ENCODE peak calls at places on chromosomes 5 and 9, in five cellular contexts. One of them, this sample, is unnamed.

GRCh38 chr5:148290271-148291195 is 21.7 kb upstream of the SPINK7 start:
- DNase-seq in astrocyte: no peak
- DNase-seq in PC-3: peak
- DNase-seq in H9: peak
- DNase-seq in OCI-LY7: peak
- DNase-seq in this sample: peak

GRCh38 chr5:44787731-44788130 is 21.0 kb upstream of the MRPS30 start:
- DNase-seq in H9: no peak
- DNase-seq in OCI-LY7: no peak
- DNase-seq in PC-3: no peak
- DNase-seq in astrocyte: no peak
- DNase-seq in this sample: no peak

GRCh38 chr9:136204838-136205706 is at the start of gene LHX3:
- DNase-seq in H9: peak
- DNase-seq in PC-3: no peak
- DNase-seq in OCI-LY7: no peak
- DNase-seq in astrocyte: no peak
- DNase-seq in this sample: peak

GRCh38 chr9:136532799-136533774 is 12.8 kb downstream of the NOTCH1 start:
- DNase-seq in astrocyte: no peak
- DNase-seq in OCI-LY7: no peak
- DNase-seq in PC-3: no peak
- DNase-seq in H9: no peak
- DNase-seq in this sample: no peak

GRCh38 chr9:130328349-130328801 is 62.8 kb downstream of the HMCN2 start:
- DNase-seq in OCI-LY7: no peak
- DNase-seq in PC-3: no peak
- DNase-seq in astrocyte: peak
- DNase-seq in H9: no peak
- DNase-seq in this sample: no peak

GRCh38 chr5:25862276-25862675 is 1176.1 kb downstream of the CDH9 start:
- DNase-seq in astrocyte: no peak
- DNase-seq in H9: no peak
- DNase-seq in OCI-LY7: no peak
- DNase-seq in PC-3: peak
- DNase-seq in this sample: peak

GRCh38 chr9:68861436-68861835 is 152.5 kb downstream of the PRKACG start:
- DNase-seq in astrocyte: no peak
- DNase-seq in OCI-LY7: no peak
- DNase-seq in H9: no peak
- DNase-seq in PC-3: no peak
- DNase-seq in this sample: no peak

GRCh38 chr9:806285-807156 is 35.0 kb upstream of the DMRT1 start:
- DNase-seq in astrocyte: no peak
- DNase-seq in OCI-LY7: peak
- DNase-seq in H9: no peak
- DNase-seq in PC-3: peak
- DNase-seq in this sample: peak

GRCh38 chr5:131538177-131538593 is 96.8 kb downstream of the RAPGEF6 start:
- DNase-seq in PC-3: peak
- DNase-seq in astrocyte: peak
- DNase-seq in H9: no peak
- DNase-seq in OCI-LY7: no peak
- DNase-seq in this sample: no peak

GRCh38 chr9:74497750-74498615 is 848 bp downstream of the RORB start:
- DNase-seq in H9: peak
- DNase-seq in OCI-LY7: no peak
- DNase-seq in astrocyte: peak
- DNase-seq in PC-3: no peak
- DNase-seq in this sample: peak

GRCh38 chr5:51488803-51489642 is 105.8 kb downstream of the ISL1 start:
- DNase-seq in PC-3: no peak
- DNase-seq in astrocyte: no peak
- DNase-seq in H9: no peak
- DNase-seq in OCI-LY7: no peak
- DNase-seq in this sample: no peak

GRCh38 chr5:61280766-61281427 is 51.2 kb upstream of the ZSWIM6 start:
- DNase-seq in astrocyte: no peak
- DNase-seq in PC-3: peak
- DNase-seq in OCI-LY7: no peak
- DNase-seq in H9: no peak
- DNase-seq in this sample: no peak

GRCh38 chr5:3684771-3685354 is 89.2 kb downstream of the IRX1 start:
- DNase-seq in H9: no peak
- DNase-seq in astrocyte: no peak
- DNase-seq in OCI-LY7: no peak
- DNase-seq in PC-3: no peak
- DNase-seq in this sample: no peak

GRCh38 chr9:21709464-21710058 is 92.9 kb upstream of the MTAP start:
- DNase-seq in astrocyte: no peak
- DNase-seq in H9: peak
- DNase-seq in PC-3: peak
- DNase-seq in OCI-LY7: peak
- DNase-seq in this sample: peak

GRCh38 chr5:16888694-16889124 is 47.4 kb downstream of the MYO10 start:
- DNase-seq in astrocyte: no peak
- DNase-seq in OCI-LY7: no peak
- DNase-seq in H9: no peak
- DNase-seq in PC-3: peak
- DNase-seq in this sample: no peak

GRCh38 chr9:131394464-131395026 is 659 bp downstream of the PRRC2B start:
- DNase-seq in astrocyte: no peak
- DNase-seq in PC-3: no peak
- DNase-seq in H9: no peak
- DNase-seq in OCI-LY7: peak
- DNase-seq in this sample: peak

GRCh38 chr5:32642276-32643002 is 57.1 kb downstream of the SUB1 start:
- DNase-seq in OCI-LY7: no peak
- DNase-seq in PC-3: peak
- DNase-seq in astrocyte: peak
- DNase-seq in H9: no peak
- DNase-seq in this sample: no peak

GRCh38 chr5:177550120-177550519 is 4.2 kb downstream of the FAM193B start:
- DNase-seq in H9: no peak
- DNase-seq in astrocyte: no peak
- DNase-seq in OCI-LY7: no peak
- DNase-seq in PC-3: no peak
- DNase-seq in this sample: no peak

GRCh38 chr5:73789851-73790281 is 163.9 kb downstream of the ARHGEF28 start:
- DNase-seq in PC-3: no peak
- DNase-seq in H9: no peak
- DNase-seq in astrocyte: peak
- DNase-seq in OCI-LY7: no peak
- DNase-seq in this sample: no peak

GRCh38 chr9:89661956-89662717 is 57.3 kb downstream of the GADD45G start:
- DNase-seq in PC-3: peak
- DNase-seq in astrocyte: peak
- DNase-seq in H9: peak
- DNase-seq in OCI-LY7: no peak
- DNase-seq in this sample: peak

GRCh38 chr9:130331573-130331972 is 66.0 kb downstream of the HMCN2 start:
- DNase-seq in PC-3: no peak
- DNase-seq in H9: no peak
- DNase-seq in OCI-LY7: no peak
- DNase-seq in astrocyte: peak
- DNase-seq in this sample: peak

GRCh38 chr5:93078082-93079038 is 502.7 kb downstream of the NR2F1-AS1 start:
- DNase-seq in PC-3: peak
- DNase-seq in H9: no peak
- DNase-seq in astrocyte: peak
- DNase-seq in OCI-LY7: no peak
- DNase-seq in this sample: no peak

GRCh38 chr5:91484662-91485061 is 101.5 kb upstream of the ARRDC3 start:
- DNase-seq in OCI-LY7: no peak
- DNase-seq in PC-3: peak
- DNase-seq in H9: no peak
- DNase-seq in astrocyte: no peak
- DNase-seq in this sample: no peak

GRCh38 chr5:144368556-144368955 is 197.9 kb downstream of the KCTD16 start:
- DNase-seq in PC-3: peak
- DNase-seq in H9: no peak
- DNase-seq in OCI-LY7: no peak
- DNase-seq in astrocyte: peak
- DNase-seq in this sample: no peak

GRCh38 chr5:116844015-116844414 is 269.4 kb upstream of the SEMA6A start:
- DNase-seq in PC-3: no peak
- DNase-seq in H9: no peak
- DNase-seq in OCI-LY7: no peak
- DNase-seq in astrocyte: no peak
- DNase-seq in this sample: no peak

GRCh38 chr5:133869675-133869978 is 98.8 kb downstream of the C5orf15 start:
- DNase-seq in PC-3: peak
- DNase-seq in astrocyte: no peak
- DNase-seq in H9: no peak
- DNase-seq in OCI-LY7: no peak
- DNase-seq in this sample: no peak

GRCh38 chr5:133867851-133868545 is 100.4 kb downstream of the C5orf15 start:
- DNase-seq in PC-3: no peak
- DNase-seq in H9: no peak
- DNase-seq in OCI-LY7: no peak
- DNase-seq in astrocyte: no peak
- DNase-seq in this sample: no peak

GRCh38 chr5:133870661-133871060 is 97.8 kb downstream of the C5orf15 start:
- DNase-seq in astrocyte: peak
- DNase-seq in OCI-LY7: no peak
- DNase-seq in H9: no peak
- DNase-seq in PC-3: peak
- DNase-seq in this sample: no peak

GRCh38 chr5:133867341-133867740 is 101.1 kb downstream of the C5orf15 start:
- DNase-seq in astrocyte: no peak
- DNase-seq in H9: no peak
- DNase-seq in PC-3: no peak
- DNase-seq in OCI-LY7: no peak
- DNase-seq in this sample: no peak

DNA sequence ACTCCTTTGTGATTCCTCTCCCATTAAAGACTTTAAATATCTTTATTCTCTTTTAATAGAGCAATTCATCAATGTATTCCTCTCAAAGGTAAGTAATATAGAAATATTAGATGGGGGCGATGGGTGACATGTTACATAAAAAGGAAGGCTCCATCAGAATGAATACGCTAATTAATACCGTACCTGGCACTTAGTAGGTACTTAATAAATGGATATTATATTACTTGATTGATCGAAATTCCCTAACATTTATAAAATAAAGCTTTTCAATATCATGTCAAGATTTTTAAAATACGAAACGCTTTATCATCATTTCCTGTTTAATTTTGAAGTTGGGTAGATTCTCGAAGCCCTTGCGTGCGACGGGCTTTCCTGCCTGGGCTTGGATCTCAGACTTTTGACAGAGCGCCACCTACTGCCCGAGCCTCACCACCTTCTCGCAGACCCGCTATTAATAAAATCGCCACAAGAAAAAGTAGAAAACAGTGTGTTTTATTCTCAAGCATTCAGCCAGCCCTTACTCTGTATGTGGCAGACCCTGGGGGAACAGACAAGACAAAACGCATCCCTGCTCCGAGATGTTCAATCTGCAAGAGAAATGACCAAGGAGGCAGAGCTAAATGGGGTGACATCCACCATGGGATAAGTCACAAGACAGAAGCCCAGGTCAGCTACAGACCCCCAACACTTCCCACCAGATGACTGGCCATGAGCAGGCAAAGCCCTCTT is 99.3 kb downstream of the C5orf15 start:
- DNase-seq in astrocyte: peak
- DNase-seq in PC-3: peak
- DNase-seq in OCI-LY7: peak
- DNase-seq in H9: peak
- DNase-seq in this sample: peak
- TF ChIP-seq CTCF in astrocyte: peak
- TF ChIP-seq CTCF in PC-3: peak
- TF ChIP-seq CTCF in OCI-LY7: peak
- TF ChIP-seq CTCF in H9: peak
- TF ChIP-seq CTCF in this sample: peak

GRCh38 chr5:36666304-36666703 is 59.9 kb downstream of the SLC1A3 start:
- DNase-seq in astrocyte: no peak
- DNase-seq in PC-3: no peak
- DNase-seq in OCI-LY7: no peak
- DNase-seq in H9: no peak
- DNase-seq in this sample: no peak
- H3K4me2 ChIP-seq in astrocyte: no peak
- H3K4me2 ChIP-seq in PC-3: no peak
- H3K4me2 ChIP-seq in OCI-LY7: no peak
- H3K4me2 ChIP-seq in H9: no peak
- H3K4me2 ChIP-seq in this sample: no peak

DNA sequence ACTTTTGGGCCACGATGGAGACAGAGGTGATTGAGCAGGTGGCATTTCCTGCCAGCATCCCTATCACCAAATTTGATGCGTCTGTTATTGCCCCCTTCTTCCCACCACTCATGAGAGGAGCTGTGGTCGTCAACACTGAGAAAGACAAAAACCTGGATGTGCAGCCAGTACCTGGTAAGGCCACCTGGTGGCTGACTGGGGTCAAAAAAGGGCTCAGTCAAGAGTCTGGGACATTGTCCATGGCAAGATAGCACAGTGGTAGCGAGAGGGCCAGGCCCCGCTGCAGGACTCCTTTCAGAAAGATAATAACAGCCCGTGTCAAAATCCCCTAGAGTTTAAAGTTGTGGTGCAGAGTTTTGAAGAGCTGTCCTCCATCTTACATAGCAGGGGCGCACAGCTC is 40.8 kb downstream of the CSF1R start:
- DNase-seq in OCI-LY7: no peak
- DNase-seq in H9: no peak
- DNase-seq in PC-3: no peak
- DNase-seq in astrocyte: no peak
- DNase-seq in this sample: peak
- TF ChIP-seq CTCF in OCI-LY7: peak
- TF ChIP-seq CTCF in H9: peak
- TF ChIP-seq CTCF in PC-3: peak
- TF ChIP-seq CTCF in astrocyte: no peak
- TF ChIP-seq CTCF in this sample: peak

GRCh38 chr5:159712672-159713071 is 203.6 kb upstream of the ADRA1B start:
- DNase-seq in H9: no peak
- DNase-seq in astrocyte: peak
- DNase-seq in OCI-LY7: no peak
- DNase-seq in PC-3: no peak
- DNase-seq in this sample: no peak
- H3K4me2 ChIP-seq in H9: no peak
- H3K4me2 ChIP-seq in astrocyte: no peak
- H3K4me2 ChIP-seq in OCI-LY7: no peak
- H3K4me2 ChIP-seq in PC-3: no peak
- H3K4me2 ChIP-seq in this sample: no peak

GRCh38 chr5:41347569-41347968 is 134.2 kb upstream of the C6 start:
- DNase-seq in astrocyte: no peak
- DNase-seq in H9: no peak
- DNase-seq in OCI-LY7: no peak
- DNase-seq in PC-3: peak
- DNase-seq in this sample: peak
- TF ChIP-seq CTCF in astrocyte: no peak
- TF ChIP-seq CTCF in H9: peak
- TF ChIP-seq CTCF in OCI-LY7: no peak
- TF ChIP-seq CTCF in PC-3: peak
- TF ChIP-seq CTCF in this sample: no peak

DNA sequence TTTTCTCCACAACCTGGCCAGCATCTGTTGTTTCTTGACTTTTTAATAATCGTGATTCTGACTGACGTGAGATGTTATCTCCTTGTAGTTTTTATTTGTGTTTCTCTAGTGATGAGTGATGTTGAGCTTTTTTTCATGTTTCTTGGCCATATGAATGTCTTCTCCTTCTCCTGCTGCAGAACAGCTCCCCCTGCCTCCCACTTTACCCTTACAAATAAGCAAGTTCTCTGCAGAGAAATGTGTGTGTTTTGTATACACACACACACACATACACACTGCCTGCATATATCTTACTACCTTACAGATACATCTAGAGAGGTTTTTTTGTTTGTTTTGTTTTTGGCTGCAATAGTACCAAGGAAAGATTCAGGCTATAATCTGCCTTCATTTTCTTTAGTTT is 88.7 kb upstream of the PHF24 start:
- DNase-seq in astrocyte: no peak
- DNase-seq in PC-3: peak
- DNase-seq in OCI-LY7: peak
- DNase-seq in H9: no peak
- DNase-seq in this sample: peak
- H3K4me2 ChIP-seq in astrocyte: no peak
- H3K4me2 ChIP-seq in PC-3: no peak
- H3K4me2 ChIP-seq in OCI-LY7: no peak
- H3K4me2 ChIP-seq in H9: no peak
- H3K4me2 ChIP-seq in this sample: no peak